ENCODE peak calls at places on chromosomes 7 and 10, in six cellular contexts. R is IMR-90; W is heart right ventricle; G is K562; J is transverse colon; Q is CD8-positive, alpha-beta T cell. F is an unnamed sample.

GRCh38 chr10:116852246-116852645 is 2.9 kb downstream of the ENO4 start:
- DNase-seq in R (no peak), W (no peak), J (no peak), G (no peak), Q (no peak), F (no peak)

GRCh38 chr10:96038476-96039387 is 4.7 kb upstream of the CCNJ start:
- DNase-seq in R (no peak), J (no peak), W (no peak), G (no peak), Q (no peak), F (no peak)

GRCh38 chr7:967361-968082 is 7.8 kb downstream of the COX19 start:
- DNase-seq in R (no peak), W (no peak), G (no peak), J (no peak), Q (no peak), F (no peak)

GRCh38 chr7:15123901-15124300 is 221.3 kb upstream of the DGKB start:
- DNase-seq in G (no peak), J (no peak), R (no peak), Q (no peak), W (no peak), F (no peak)

GRCh38 chr7:28178537-28178936 is 2.1 kb downstream of the JAZF1 start:
- DNase-seq in J (no peak), R (no peak), W (no peak), G (no peak), Q (no peak), F (no peak)

GRCh38 chr7:96479015-96479645 is 157.2 kb upstream of the SLC25A13 start:
- DNase-seq in R (no peak), J (no peak), G (no peak), W (no peak), Q (no peak), F (no peak)

GRCh38 chr7:147432068-147432467 is 1158.5 kb upstream of the C7orf33 start:
- DNase-seq in W (no peak), G (no peak), Q (no peak), R (peak; percentile 48), J (no peak), F (no peak)

GRCh38 chr10:84335516-84335915 is 7.1 kb downstream of the CCSER2 start:
- DNase-seq in Q (no peak), R (no peak), W (no peak), G (no peak), J (no peak), F (no peak)

DNA sequence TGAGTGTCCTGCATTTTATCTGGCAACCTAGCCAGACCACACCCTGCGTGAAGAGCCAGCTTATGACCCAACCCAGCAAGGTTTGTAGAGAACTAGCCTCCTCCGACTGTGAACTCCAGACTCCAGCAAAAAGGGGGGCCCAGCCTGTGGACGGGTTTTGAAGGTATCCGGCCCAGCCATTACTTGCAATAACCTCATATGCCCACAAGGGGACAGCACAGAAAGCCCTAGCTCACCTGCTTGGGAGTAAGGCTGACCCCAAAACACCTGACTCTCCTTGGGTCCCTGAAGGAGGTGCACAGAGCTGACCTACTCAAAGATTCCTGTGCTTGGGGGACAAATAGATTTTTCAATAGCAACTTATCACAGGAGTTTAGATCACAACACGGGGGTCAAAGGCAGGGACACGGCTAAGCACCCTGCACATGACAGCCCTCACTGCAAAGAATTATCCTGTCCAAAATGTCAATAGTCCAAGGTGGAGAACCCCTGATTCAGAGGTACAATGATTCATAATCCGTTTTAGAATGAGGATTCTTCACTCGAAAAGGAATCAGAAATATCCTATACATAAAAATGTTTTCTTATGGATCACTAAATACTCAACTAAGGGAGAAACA is 4.5 kb downstream of the TRPV6 start:
- DNase-seq in J (no peak), W (no peak), R (peak; percentile 1), G (peak; percentile 82), Q (peak; percentile 19), F (peak; percentile 53)
- TF ChIP-seq CTCF in J (peak; percentile 74), W (peak; percentile 37), R (peak; percentile 43), G (peak; percentile 93), Q (peak; percentile 74), F (peak; percentile 87)

GRCh38 chr10:15370741-15371701 is at the start of gene FAM171A1:
- DNase-seq in G (peak; percentile 66), W (peak; percentile 68), J (peak; percentile 68), R (peak; percentile 29), Q (peak; percentile 38), F (no peak)
- H3K4me1 ChIP-seq in G (peaks cover 15% of the 10 kb centered on the region), W (peaks cover 5% of the 10 kb centered on the region), J (no peaks in the 10 kb centered on the region), R (peaks cover 2% of the 10 kb centered on the region), Q (peaks cover 9% of the 10 kb centered on the region), F (no peaks in the 10 kb centered on the region)

GRCh38 chr10:88553116-88553752 is 29.9 kb downstream of the RNLS start:
- DNase-seq in J (peak; percentile 41), Q (peak; percentile 7), W (no peak), R (peak; percentile 84), G (peak; percentile 3), F (peak; percentile 77)
- TF ChIP-seq CTCF in J (peak; percentile 70), Q (peak; percentile 77), W (peak; percentile 79), R (peak; percentile 79), G (peak; percentile 29), F (peak; percentile 97)

GRCh38 chr10:119406888-119407777 is 135.4 kb downstream of the RGS10 start:
- DNase-seq in G (no peak), W (no peak), J (no peak), Q (no peak), R (no peak), F (peak; percentile 46)
- H3K4me1 ChIP-seq in G (peaks cover 7% of the 10 kb centered on the region), W (peaks cover 54% of the 10 kb centered on the region), J (peaks cover 2% of the 10 kb centered on the region), Q (no peaks in the 10 kb centered on the region), R (peaks cover 29% of the 10 kb centered on the region), F (peaks cover 10% of the 10 kb centered on the region)

DNA sequence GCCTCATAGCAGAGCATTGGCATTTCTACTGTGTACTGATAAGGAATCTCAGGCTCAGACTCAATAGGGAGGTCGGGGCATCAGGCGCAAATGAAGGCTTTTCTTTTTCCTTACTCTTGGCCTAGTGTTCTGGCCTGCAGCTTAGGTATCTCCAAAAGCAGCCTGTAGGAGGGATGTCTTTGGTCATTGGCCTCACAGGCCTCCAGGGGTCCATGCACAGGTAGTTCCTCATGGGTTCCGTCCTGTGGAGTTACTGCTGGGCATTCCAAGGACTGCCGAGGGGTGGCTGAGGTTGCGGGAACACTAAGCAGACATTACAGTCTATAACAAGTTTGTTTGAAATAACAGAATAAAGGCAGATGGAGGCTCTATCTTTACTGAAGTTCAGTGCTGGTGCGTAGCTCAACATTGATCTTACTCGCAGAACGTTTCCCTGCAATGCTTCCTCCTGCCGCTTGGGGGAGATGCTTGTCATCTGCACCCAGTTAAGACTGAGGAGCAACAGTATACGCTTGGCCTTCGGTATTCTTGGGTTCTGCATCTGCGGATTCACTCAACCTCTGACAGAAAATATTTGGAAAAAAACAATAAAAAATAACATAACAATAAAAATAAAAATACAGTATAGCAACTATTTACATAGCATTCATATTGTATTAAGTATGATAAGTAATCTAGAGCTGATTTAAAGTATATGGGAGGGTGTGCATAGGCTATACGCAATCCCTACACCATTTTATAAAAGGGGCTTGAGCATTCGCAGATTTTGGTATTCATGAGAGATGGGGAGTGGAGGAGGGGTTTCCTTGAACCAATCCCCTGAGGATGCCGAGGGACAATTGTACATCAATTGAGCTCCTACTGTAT is 58.9 kb downstream of the SH2D4B start:
- DNase-seq in Q (no peak), G (peak; percentile 75), J (peak; percentile 23), R (peak; percentile 46), W (no peak), F (peak; percentile 57)
- TF ChIP-seq CTCF in Q (peak; percentile 82), G (peak; percentile 83), J (peak; percentile 67), R (peak; percentile 53), W (peak; percentile 61), F (peak; percentile 87)

F was measured in OCI-LY7.